ENCODE peak calls at places on chromosomes 5 and 9, in seven cellular contexts. X is mesendoderm, D is H9, T is neuronal stem cell, Z is mesenchymal stem cell, I is trophoblast cell, Q is H1. O is an unnamed sample.

GRCh38 chr5:50576686-50577256 is 89.7 kb upstream of the PARP8 start:
- DNase-seq in X (no peak), D (no peak), T (no peak), Z (no peak), I (no peak), Q (no peak), O (no peak)

GRCh38 chr9:14868772-14869583 is 41.2 kb downstream of the FREM1 start:
- DNase-seq in X (no peak), D (no peak), T (peak; percentile 14), Z (peak; percentile 54), I (no peak), Q (no peak), O (no peak)

GRCh38 chr9:112792670-112793069 is 42.1 kb downstream of the SNX30 start:
- DNase-seq in X (no peak), D (no peak), T (no peak), Z (no peak), I (no peak), Q (no peak), O (no peak)

GRCh38 chr5:124057161-124057814 is 545.3 kb downstream of the CSNK1G3 start:
- DNase-seq in X (no peak), D (no peak), T (no peak), Z (no peak), I (no peak), Q (no peak), O (no peak)

GRCh38 chr5:80738466-80738865 is 83.7 kb upstream of the DHFR start:
- DNase-seq in X (no peak), D (no peak), T (no peak), Z (no peak), I (no peak), Q (no peak), O (no peak)

GRCh38 chr5:60287174-60287771 is 393.7 kb upstream of the PDE4D start:
- DNase-seq in X (peak; percentile 91), D (peak; percentile 76), T (peak; percentile 69), Z (peak; percentile 47), I (peak; percentile 39), Q (peak; percentile 68), O (peak; percentile 16)

GRCh38 chr9:92325269-92325990 is at the start of the genes CENPP and NOL8:
- DNase-seq in X (peak; percentile 94), D (peak; percentile 85), T (peak; percentile 91), Z (peak; percentile 95), I (peak; percentile 81), Q (peak; percentile 85), O (peak; percentile 86)

GRCh38 chr9:109242751-109243150 is 75.7 kb upstream of the FRRS1L start:
- DNase-seq in X (no peak), D (no peak), T (no peak), Z (no peak), I (no peak), Q (no peak), O (no peak)

GRCh38 chr9:4615251-4615650 is 46.8 kb upstream of the PLPP6 start:
- DNase-seq in X (no peak), D (no peak), T (no peak), Z (peak; percentile 51), I (no peak), Q (no peak), O (peak; percentile 64)

GRCh38 chr5:126877569-126877968 is 100.6 kb downstream of the LMNB1 start:
- DNase-seq in X (no peak), D (no peak), T (no peak), Z (no peak), I (no peak), Q (peak; percentile 22), O (peak; percentile 17)

GRCh38 chr9:75604661-75605060 is 285.8 kb upstream of the PCSK5 start:
- DNase-seq in X (no peak), D (no peak), T (no peak), Z (no peak), I (no peak), Q (no peak), O (no peak)

GRCh38 chr9:133701321-133701980 is 36.7 kb downstream of the SARDH start:
- DNase-seq in X (no peak), D (no peak), T (no peak), Z (no peak), I (no peak), Q (no peak), O (no peak)

GRCh38 chr5:112554089-112554977 is 135.3 kb upstream of the EPB41L4A start:
- DNase-seq in X (no peak), D (no peak), T (no peak), Z (no peak), I (no peak), Q (no peak), O (no peak)

GRCh38 chr5:39167141-39167972 is 52.0 kb downstream of the FYB1 start:
- DNase-seq in X (no peak), D (no peak), T (no peak), Z (peak; percentile 27), I (no peak), Q (no peak), O (peak; percentile 28)

GRCh38 chr5:172412724-172413260 is 41.5 kb downstream of the SH3PXD2B start:
- DNase-seq in X (no peak), D (no peak), T (no peak), Z (peak; percentile 96), I (peak; percentile 33), Q (no peak), O (peak; percentile 95)

GRCh38 chr9:26945591-26945990 is 1.5 kb downstream of the PLAA start:
- DNase-seq in X (peak; percentile 40), D (no peak), T (no peak), Z (peak; percentile 17), I (no peak), Q (no peak), O (no peak)

GRCh38 chr9:5186416-5187169 is 1.2 kb upstream of the INSL6 start:
- DNase-seq in X (peak; percentile 79), D (peak; percentile 69), T (peak; percentile 21), Z (peak; percentile 66), I (peak; percentile 65), Q (no peak), O (peak; percentile 73)

GRCh38 chr9:14308751-14309140 is 5.2 kb downstream of the NFIB start:
- DNase-seq in X (no peak), D (no peak), T (no peak), Z (no peak), I (no peak), Q (no peak), O (no peak)

GRCh38 chr5:142181096-142181495 is 72.5 kb downstream of the NDFIP1 start:
- DNase-seq in X (no peak), D (no peak), T (no peak), Z (no peak), I (no peak), Q (no peak), O (no peak)
- H2BK5ac ChIP-seq in X (peak overlapping the region; percentile 22), D (no peak overlapping the region), T (no peak overlapping the region), Z (no peak overlapping the region), I (no peak overlapping the region), Q (no peak overlapping the region), O (no peak overlapping the region)

GRCh38 chr5:134527961-134528424 is 2.5 kb downstream of the JADE2 start:
- DNase-seq in X (no peak), D (no peak), T (no peak), Z (no peak), I (no peak), Q (no peak), O (no peak)

GRCh38 chr5:134529460-134529859 is 4.0 kb downstream of the JADE2 start:
- DNase-seq in X (no peak), D (no peak), T (no peak), Z (no peak), I (no peak), Q (no peak), O (no peak)

GRCh38 chr5:134527156-134527960 is 1.9 kb downstream of the JADE2 start:
- DNase-seq in X (peak; percentile 98), D (peak; percentile 97), T (peak; percentile 89), Z (peak; percentile 94), I (peak; percentile 80), Q (peak; percentile 93), O (peak; percentile 90)

GRCh38 chr5:134533115-134533815 is 7.8 kb downstream of the JADE2 start:
- DNase-seq in X (peak; percentile 31), D (no peak), T (no peak), Z (no peak), I (no peak), Q (no peak), O (no peak)

GRCh38 chr5:134530375-134531077 is 5.1 kb downstream of the JADE2 start:
- DNase-seq in X (no peak), D (no peak), T (no peak), Z (peak; percentile 51), I (no peak), Q (no peak), O (peak; percentile 76)
- H3K27ac ChIP-seq in X (no peak overlapping the region), D (no peak overlapping the region), T (no peak overlapping the region), Z (peak overlapping the region; percentile 55), I (no peak overlapping the region), Q (no peak overlapping the region), O (peak overlapping the region; percentile 75)

GRCh38 chr5:53972314-53972713 is 338.1 kb downstream of the ARL15 start:
- DNase-seq in X (no peak), D (no peak), T (no peak), Z (no peak), I (no peak), Q (no peak), O (no peak)

GRCh38 chr5:53971096-53971495 is 339.3 kb downstream of the ARL15 start:
- DNase-seq in X (no peak), D (no peak), T (no peak), Z (no peak), I (no peak), Q (no peak), O (no peak)

GRCh38 chr5:53969331-53969730 is 341.0 kb downstream of the ARL15 start:
- DNase-seq in X (no peak), D (no peak), T (no peak), Z (no peak), I (no peak), Q (no peak), O (no peak)

GRCh38 chr5:53970510-53970909 is 339.9 kb downstream of the ARL15 start:
- DNase-seq in X (no peak), D (no peak), T (no peak), Z (no peak), I (no peak), Q (no peak), O (peak; percentile 18)

GRCh38 chr5:53971566-53971965 is 338.8 kb downstream of the ARL15 start:
- DNase-seq in X (no peak), D (no peak), T (no peak), Z (no peak), I (no peak), Q (no peak), O (peak; percentile 21)
- H2BK5ac ChIP-seq in X (no peak overlapping the region), D (no peak overlapping the region), T (no peak overlapping the region), Z (no peak overlapping the region), I (no peak overlapping the region), Q (no peak overlapping the region), O (no peak overlapping the region)

GRCh38 chr5:140258016-140258415 is 44.9 kb downstream of the PFDN1 start:
- DNase-seq in X (no peak), D (no peak), T (no peak), Z (no peak), I (no peak), Q (no peak), O (peak; percentile 57)
- H3K27ac ChIP-seq in X (no peak overlapping the region), D (no peak overlapping the region), T (no peak overlapping the region), Z (no peak overlapping the region), I (no peak overlapping the region), Q (no peak overlapping the region), O (no peak overlapping the region)

GRCh38 chr9:100667448-100667847 is 89.6 kb downstream of the CAVIN4 start:
- DNase-seq in X (no peak), D (no peak), T (no peak), Z (no peak), I (no peak), Q (no peak), O (no peak)
- H2BK5ac ChIP-seq in X (no peak overlapping the region), D (no peak overlapping the region), T (no peak overlapping the region), Z (no peak overlapping the region), I (no peak overlapping the region), Q (no peak overlapping the region), O (no peak overlapping the region)

O was measured in IMR-90.